ENCODE peak calls at places on chromosome 9, in six cellular contexts. D is IMR-90, N is tibial nerve, A is endothelial cell of umbilical vein, P is A549, U is H1. Q is an unnamed sample.

GRCh38 chr9:12785941-12786340 is 11.1 kb downstream of the LURAP1L start:
- DNase-seq in P (no peak), A (no peak), N (no peak), U (no peak), D (no peak), Q (no peak)

GRCh38 chr9:13149454-13149853 is 130.0 kb downstream of the MPDZ start:
- DNase-seq in U (no peak), A (no peak), N (no peak), P (no peak), D (no peak), Q (no peak)

GRCh38 chr9:107472581-107473335 is 16.8 kb downstream of the KLF4 start:
- DNase-seq in D (no peak), U (no peak), A (no peak), P (no peak), N (no peak), Q (no peak)

GRCh38 chr9:133585481-133586367 is 23.5 kb downstream of the FAM163B start:
- DNase-seq in D (no peak), N (no peak), U (no peak), P (no peak), A (no peak), Q (no peak)

GRCh38 chr9:35488019-35488418 is 1.9 kb upstream of the RUSC2 start:
- DNase-seq in D (no peak), A (no peak), N (no peak), U (no peak), P (no peak), Q (no peak)

GRCh38 chr9:125674981-125675973 is 31.7 kb downstream of the MAPKAP1 start:
- DNase-seq in A (peak), D (peak), U (no peak), P (peak), N (no peak), Q (no peak)

GRCh38 chr9:69645488-69645887 is 26.7 kb downstream of the APBA1 start:
- DNase-seq in N (no peak), A (no peak), D (no peak), P (no peak), U (no peak), Q (no peak)

GRCh38 chr9:34623386-34624235 is 3.3 kb upstream of the DCTN3 start:
- DNase-seq in D (no peak), P (no peak), A (no peak), N (no peak), U (no peak), Q (no peak)

GRCh38 chr9:77583366-77583626 is 64.8 kb downstream of the GNA14 start:
- DNase-seq in P (no peak), U (no peak), D (no peak), N (no peak), A (no peak), Q (no peak)

GRCh38 chr9:130526193-130526853 is 53.1 kb upstream of the FUBP3 start:
- DNase-seq in A (no peak), U (no peak), D (no peak), N (no peak), P (no peak), Q (no peak)

GRCh38 chr9:15142903-15143534 is 164.0 kb downstream of the TTC39B start:
- DNase-seq in U (no peak), P (peak), N (no peak), A (peak), D (peak), Q (no peak)

GRCh38 chr9:19193029-19193324 is 37.5 kb upstream of the DENND4C start:
- DNase-seq in D (no peak), U (no peak), P (no peak), A (no peak), N (no peak), Q (no peak)

GRCh38 chr9:133396952-133397351 is 20.8 kb downstream of the STKLD1 start:
- DNase-seq in A (peak), D (no peak), P (peak), N (no peak), U (no peak), Q (no peak)

GRCh38 chr9:6147847-6148246 is 67.8 kb upstream of the IL33 start:
- DNase-seq in A (no peak), N (no peak), U (no peak), D (no peak), P (no peak), Q (no peak)

GRCh38 chr9:121450241-121450640 is 49.4 kb downstream of the GGTA1 start:
- DNase-seq in N (no peak), D (no peak), P (no peak), U (no peak), A (no peak), Q (no peak)

GRCh38 chr9:128026255-128027165 is 40.6 kb downstream of the NAIF1 start:
- DNase-seq in P (no peak), U (no peak), D (no peak), A (peak), N (no peak), Q (no peak)

DNA sequence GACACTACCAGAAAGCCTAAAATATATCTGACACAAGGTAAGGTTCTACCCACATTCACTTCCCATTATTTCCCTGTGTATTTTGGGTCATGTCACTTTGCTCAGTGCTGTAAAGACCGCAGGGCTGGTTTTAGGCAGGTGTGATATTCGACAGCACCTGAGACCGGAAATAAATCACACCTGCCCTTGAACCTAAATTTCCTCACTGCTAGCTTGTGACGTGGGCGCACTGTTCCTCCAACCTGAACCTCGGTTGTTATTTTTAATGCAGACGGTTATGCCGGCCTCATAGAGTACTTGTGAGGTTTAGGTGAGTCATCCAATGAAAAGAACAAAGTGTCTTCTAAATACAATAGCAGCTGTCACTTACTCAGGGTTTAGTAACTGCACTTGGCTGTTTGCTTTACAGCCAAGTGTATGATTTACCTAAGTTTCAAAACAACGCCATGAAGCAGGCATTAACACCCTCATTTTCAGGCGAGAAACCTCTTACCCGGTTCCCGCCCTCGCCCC is 20.7 kb upstream of the ZNF782 start:
- DNase-seq in A (peak), D (peak), N (no peak), U (no peak), P (peak), Q (no peak)
- TF ChIP-seq POLR2A in A (peak), D (no peak), N (no peak), U (no peak), P (no peak), Q (no peak)

GRCh38 chr9:137750563-137750962 is 127.0 kb upstream of the CACNA1B start:
- DNase-seq in A (no peak), U (no peak), P (no peak), N (no peak), D (no peak), Q (no peak)

GRCh38 chr9:137748311-137748710 is 129.3 kb upstream of the CACNA1B start:
- DNase-seq in P (no peak), D (no peak), A (no peak), N (no peak), U (no peak), Q (no peak)

GRCh38 chr9:137750007-137750406 is 127.6 kb upstream of the CACNA1B start:
- DNase-seq in P (no peak), D (no peak), A (no peak), N (no peak), U (no peak), Q (no peak)

GRCh38 chr9:137748741-137749140 is 128.8 kb upstream of the CACNA1B start:
- DNase-seq in N (no peak), D (no peak), U (no peak), A (no peak), P (no peak), Q (no peak)

DNA sequence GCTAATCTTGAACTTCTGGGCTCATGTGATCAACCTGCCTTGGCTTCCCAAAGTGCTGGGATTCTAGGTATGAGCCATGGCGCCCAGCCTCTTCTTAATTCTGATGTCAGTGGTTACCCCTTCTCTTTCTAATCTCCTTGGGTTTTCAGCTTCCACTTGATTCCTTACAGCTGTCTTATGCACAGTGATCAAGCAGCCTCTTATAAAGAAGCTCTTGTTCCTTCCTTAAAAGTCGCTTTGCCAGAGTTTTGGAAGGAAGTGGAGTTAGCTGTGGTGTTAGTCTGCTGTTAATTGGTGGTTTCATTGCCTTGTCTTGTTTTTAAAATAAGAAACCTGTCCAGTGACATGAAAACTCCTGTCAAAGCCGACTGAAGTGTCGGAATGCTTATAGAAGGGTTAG is 128.1 kb upstream of the CACNA1B start:
- DNase-seq in P (no peak), U (no peak), A (no peak), N (no peak), D (no peak), Q (no peak)
- H3K27ac ChIP-seq in P (no peak), U (no peak), A (no peak), N (no peak), D (no peak), Q (no peak)

DNA sequence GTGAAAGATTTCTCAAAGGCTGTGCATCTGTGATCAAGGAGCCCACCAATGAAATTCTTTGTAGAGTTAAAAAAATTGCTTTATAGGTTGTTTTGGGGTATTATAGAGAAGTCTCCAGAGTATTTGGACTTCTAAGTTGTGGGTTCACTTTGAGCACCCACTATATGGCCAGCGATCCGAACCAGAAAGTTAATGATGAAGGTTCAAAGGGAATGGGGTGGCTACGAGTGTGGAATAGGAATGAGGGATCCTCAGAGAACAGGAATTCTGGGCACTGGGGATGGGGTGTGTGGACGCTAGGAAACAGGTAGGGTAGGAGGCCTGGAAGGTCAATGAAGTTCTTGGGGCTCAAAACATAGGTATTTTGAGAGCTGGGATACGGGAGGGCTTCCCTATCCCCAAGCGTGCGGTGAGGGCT is 827 bp downstream of the QSOX2 start:
- DNase-seq in P (no peak), D (no peak), U (no peak), A (no peak), N (no peak), Q (no peak)
- TF ChIP-seq POLR2A in P (no peak), D (no peak), U (no peak), A (no peak), N (no peak), Q (no peak)

DNA sequence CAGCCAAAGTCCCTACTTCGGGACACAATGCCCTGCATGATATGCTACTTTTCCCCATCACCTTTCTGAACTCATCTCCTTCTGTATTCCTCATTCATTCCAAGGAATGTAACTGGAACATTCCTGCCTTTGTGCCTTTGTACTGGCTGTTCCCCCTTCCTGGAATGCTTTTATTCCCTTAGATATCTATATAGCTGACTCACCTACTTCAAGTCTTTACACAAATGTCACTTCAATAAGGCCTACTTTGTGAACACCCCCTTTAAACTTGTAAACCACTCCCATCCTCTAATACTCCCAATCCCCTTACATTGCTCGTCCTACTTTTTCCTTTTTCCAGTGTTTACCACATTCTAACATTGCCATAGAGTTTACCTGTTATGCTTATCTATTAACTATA is 2.4 kb downstream of the NOL6 start:
- DNase-seq in N (no peak), P (no peak), D (no peak), U (no peak), A (no peak), Q (no peak)
- H3K27ac ChIP-seq in N (no peak), P (no peak), D (no peak), U (no peak), A (no peak), Q (no peak)